ENCODE peak calls at places on chromosomes 13 and 19, in six cellular contexts. B is heart left ventricle, U is BE2C, I is heart right ventricle, S is BJ, X is retinal pigment epithelial cell. D is an unnamed sample.

GRCh38 chr13:41139296-41139966 is 6.8 kb upstream of the KBTBD6 start:
- DNase-seq in B (no peak), U (no peak), I (no peak), S (peak), X (peak), D (no peak)

GRCh38 chr13:104301216-104301975 is 1235.2 kb upstream of the SLC10A2 start:
- DNase-seq in B (no peak), U (no peak), I (no peak), S (no peak), X (no peak), D (no peak)

GRCh38 chr13:105048685-105049084 is 1486.8 kb downstream of the EFNB2 start:
- DNase-seq in B (no peak), U (no peak), I (no peak), S (no peak), X (no peak), D (no peak)

GRCh38 chr19:16066611-16067104 is 9.6 kb upstream of the TPM4 start:
- DNase-seq in B (peak), U (peak), I (peak), S (no peak), X (no peak), D (no peak)

GRCh38 chr13:99661791-99662190 is 160.5 kb downstream of the TM9SF2 start:
- DNase-seq in B (no peak), U (no peak), I (no peak), S (no peak), X (no peak), D (no peak)

GRCh38 chr19:18856385-18857126 is 24.8 kb downstream of the UPF1 start:
- DNase-seq in B (no peak), U (peak), I (no peak), S (no peak), X (no peak), D (no peak)

GRCh38 chr19:9054768-9055167 is 32.1 kb upstream of the OR1M1 start:
- DNase-seq in B (no peak), U (no peak), I (no peak), S (no peak), X (no peak), D (no peak)

GRCh38 chr19:19866599-19867248 is 1.0 kb downstream of the ZNF253 start:
- DNase-seq in B (no peak), U (peak), I (peak), S (no peak), X (no peak), D (no peak)

GRCh38 chr19:6227941-6228325 is 51.8 kb downstream of the MLLT1 start:
- DNase-seq in B (no peak), U (no peak), I (no peak), S (no peak), X (no peak), D (no peak)

GRCh38 chr19:32258167-32258566 is 87.2 kb upstream of the ZNF507 start:
- DNase-seq in B (no peak), U (no peak), I (no peak), S (no peak), X (no peak), D (no peak)

GRCh38 chr19:56383826-56384605 is 9.3 kb downstream of the ZNF582 start:
- DNase-seq in B (no peak), U (no peak), I (no peak), S (no peak), X (no peak), D (no peak)

GRCh38 chr13:53189162-53189561 is 160.5 kb downstream of the OLFM4 start:
- DNase-seq in B (no peak), U (no peak), I (no peak), S (no peak), X (no peak), D (no peak)

GRCh38 chr13:55302568-55302967 is 1838.2 kb upstream of the PRR20A start:
- DNase-seq in B (no peak), U (no peak), I (no peak), S (no peak), X (no peak), D (no peak)

GRCh38 chr13:113832204-113832603 is 31.7 kb downstream of the GAS6 start:
- DNase-seq in B (no peak), U (no peak), I (no peak), S (no peak), X (no peak), D (no peak)

GRCh38 chr13:44132710-44133109 is 240.9 kb upstream of the SERP2 start:
- DNase-seq in B (peak), U (no peak), I (peak), S (no peak), X (no peak), D (no peak)

GRCh38 chr13:73972503-73972902 is 161.7 kb downstream of the KLF12 start:
- DNase-seq in B (no peak), U (no peak), I (no peak), S (no peak), X (no peak), D (no peak)

GRCh38 chr13:24280722-24281121 is 28.7 kb upstream of the C1QTNF9 start:
- DNase-seq in B (no peak), U (no peak), I (no peak), S (no peak), X (no peak), D (no peak)

GRCh38 chr19:37986048-37986750 is 79.2 kb downstream of the SIPA1L3 start:
- DNase-seq in B (no peak), U (no peak), I (no peak), S (no peak), X (no peak), D (no peak)

GRCh38 chr13:90276208-90276607 is 1071.3 kb upstream of the MIR17HG start:
- DNase-seq in B (no peak), U (no peak), I (no peak), S (no peak), X (no peak), D (no peak)

GRCh38 chr19:45601524-45602522 is at the start of gene GPR4:
- DNase-seq in B (peak), U (peak), I (peak), S (no peak), X (no peak), D (no peak)

GRCh38 chr13:48159436-48160225 is 64.7 kb upstream of the MED4 start:
- DNase-seq in B (no peak), U (no peak), I (no peak), S (no peak), X (no peak), D (no peak)

GRCh38 chr13:113766035-113766800 is 7.2 kb downstream of the TMEM255B start:
- DNase-seq in B (peak), U (no peak), I (no peak), S (no peak), X (no peak), D (no peak)

GRCh38 chr19:7789447-7789846 is 26.4 kb downstream of the CLEC4M start:
- DNase-seq in B (no peak), U (no peak), I (no peak), S (no peak), X (no peak), D (no peak)

GRCh38 chr19:13788991-13789390 is 6.3 kb upstream of the ZSWIM4 start:
- DNase-seq in B (no peak), U (no peak), I (no peak), S (peak), X (no peak), D (peak)

GRCh38 chr19:46408611-46409039 is 4.7 kb downstream of the CCDC8 start:
- DNase-seq in B (no peak), U (no peak), I (peak), S (no peak), X (no peak), D (no peak)

GRCh38 chr13:60765700-60766411 is 368.8 kb downstream of the TDRD3 start:
- DNase-seq in B (no peak), U (no peak), I (no peak), S (no peak), X (peak), D (no peak)

GRCh38 chr13:74134777-74135305 is 637 bp upstream of the KLF12 start:
- DNase-seq in B (peak), U (peak), I (peak), S (no peak), X (no peak), D (no peak)

GRCh38 chr13:110650436-110650835 is 35.1 kb downstream of the NAXD start:
- DNase-seq in B (no peak), U (no peak), I (no peak), S (no peak), X (no peak), D (no peak)

DNA sequence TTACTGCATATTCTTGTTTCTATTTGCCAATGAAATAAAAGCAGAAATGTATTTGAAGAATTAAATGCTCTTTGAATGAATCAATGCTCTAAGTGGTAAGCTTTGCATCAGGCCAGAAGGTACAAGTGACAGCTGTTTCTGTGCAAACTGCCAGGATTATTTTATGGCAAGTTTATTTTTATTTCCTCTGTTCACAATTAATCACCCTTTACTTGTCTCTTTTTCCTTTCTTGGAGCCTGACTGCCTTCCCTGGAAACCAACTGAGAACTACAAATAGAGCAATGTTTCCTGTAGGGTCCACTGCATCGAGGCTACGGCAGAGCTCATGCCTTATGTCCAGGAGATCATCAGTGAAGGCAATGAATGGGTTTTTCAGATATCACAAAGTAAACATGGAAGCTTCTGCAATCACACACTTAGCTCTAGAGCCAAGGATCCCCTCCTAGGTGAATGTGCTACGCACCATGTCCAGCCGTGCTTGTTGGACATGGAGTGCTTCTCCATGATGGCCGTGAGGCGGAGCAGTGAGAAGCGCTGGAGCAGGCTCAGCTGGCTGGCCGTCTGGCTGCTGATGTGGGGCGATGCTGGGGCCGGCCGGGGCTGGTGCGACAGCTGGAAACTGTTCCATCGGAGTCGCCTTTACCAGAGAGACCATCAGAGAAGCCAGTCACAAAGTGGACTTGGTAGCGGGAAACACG is 110.8 kb downstream of the KL start:
- DNase-seq in B (peak), U (no peak), I (no peak), S (peak), X (no peak), D (no peak)
- TF ChIP-seq CTCF in B (no peak), U (no peak), I (peak), S (peak), X (no peak), D (no peak)

DNA sequence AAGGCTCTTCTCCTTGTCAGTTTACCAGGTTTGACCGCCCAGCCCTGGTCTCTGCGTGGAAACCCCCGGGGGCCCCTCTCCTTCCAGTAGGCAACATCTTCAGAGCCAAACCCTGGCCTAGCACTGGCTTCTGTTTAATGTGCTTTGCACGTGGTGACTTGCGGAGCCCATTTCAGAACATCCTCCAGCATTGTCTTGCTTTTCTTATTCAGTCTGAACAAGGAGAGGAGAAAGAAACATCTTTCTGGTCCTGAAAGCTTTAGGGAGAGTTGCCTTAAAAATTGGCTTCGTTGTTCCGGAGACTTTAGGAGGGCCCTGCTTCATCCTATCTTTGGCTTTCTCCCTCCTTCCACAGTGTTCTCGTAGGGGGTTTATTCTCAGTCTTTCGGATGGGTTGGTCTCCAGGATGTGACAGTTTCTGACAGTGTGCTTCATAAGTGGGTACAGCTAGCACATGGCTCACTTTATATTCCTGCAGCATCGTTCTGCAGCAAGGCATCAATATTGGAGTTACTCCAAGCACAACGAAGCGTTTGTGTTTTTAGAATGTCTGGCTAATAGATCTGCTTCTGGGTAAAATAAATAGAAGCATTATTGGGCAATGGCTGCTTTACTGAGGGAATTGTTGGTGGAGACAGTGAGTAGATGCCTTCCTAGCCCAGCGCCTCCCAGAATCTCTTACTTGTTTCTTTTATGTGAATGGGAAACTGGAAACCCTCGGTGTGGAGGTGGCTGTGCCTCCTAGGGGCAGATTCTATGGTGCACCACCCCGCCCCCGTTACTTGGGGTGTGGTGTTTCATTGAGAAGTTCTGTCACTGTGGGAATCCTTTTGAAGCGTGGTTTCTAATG is 1.8 kb downstream of the FARP1 start:
- DNase-seq in B (no peak), U (peak), I (no peak), S (peak), X (no peak), D (peak)
- H3K4me3 ChIP-seq in B (peak), U (peak), I (peak), S (peak), X (peak), D (peak)

DNA sequence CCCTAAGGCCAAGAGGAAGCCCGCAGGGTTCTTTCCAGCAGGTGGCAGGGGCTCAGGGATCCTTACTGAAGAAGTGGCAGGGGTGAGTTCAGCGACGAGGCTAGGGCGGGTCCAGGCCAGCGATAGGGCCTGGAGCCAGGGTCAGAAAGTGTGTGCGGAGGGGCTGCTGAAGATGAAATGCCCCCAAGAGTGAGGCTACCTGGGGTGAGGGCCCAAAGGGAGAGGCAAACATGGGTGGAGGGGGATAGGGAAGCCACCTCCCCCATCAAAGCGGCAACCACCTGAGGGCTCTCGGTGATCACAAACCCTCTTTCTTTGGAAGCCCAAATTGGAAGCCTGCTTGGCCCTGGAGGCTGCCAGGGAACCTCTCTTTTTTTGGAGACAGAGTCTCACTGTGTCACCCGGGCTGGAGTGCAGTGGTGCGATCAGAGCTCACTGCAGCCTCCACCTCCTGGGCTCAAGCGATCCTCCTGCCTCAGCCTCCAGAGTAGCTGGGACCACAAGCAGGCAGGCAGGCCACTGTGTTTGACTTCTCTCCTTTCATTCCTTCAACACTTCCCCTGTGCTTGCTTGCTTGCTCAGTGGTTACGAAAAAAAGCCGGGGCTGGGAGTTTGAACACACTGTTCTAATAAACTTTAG is 1.2 kb upstream of the ATP8B3 start:
- DNase-seq in B (no peak), U (no peak), I (no peak), S (no peak), X (no peak), D (no peak)
- TF ChIP-seq CTCF in B (peak), U (no peak), I (no peak), S (no peak), X (no peak), D (no peak)

GRCh38 chr13:108963276-108963810 is 333.9 kb downstream of the MYO16 start:
- DNase-seq in B (no peak), U (no peak), I (no peak), S (no peak), X (no peak), D (no peak)
- H3K4me3 ChIP-seq in B (no peak), U (no peak), I (no peak), S (no peak), X (no peak), D (no peak)